ENCODE peak calls at places on chromosomes 4 and X, in six cellular contexts. C is stomach, G is heart right ventricle, H is kidney, S is SJSA1, D is astrocyte of the cerebellum. Y is an unnamed sample.

GRCh38 chr4:177566691-177567090 is 124.5 kb upstream of the AGA start:
- DNase-seq in C (no peak), D (no peak), G (no peak), H (no peak), S (no peak), Y (no peak)

GRCh38 chr4:128635141-128635911 is 174.2 kb upstream of the JADE1 start:
- DNase-seq in D (no peak), C (peak; percentile 97), H (no peak), S (no peak), G (peak; percentile 89), Y (no peak)

GRCh38 chr4:3302786-3303444 is 10.1 kb downstream of the RGS12 start:
- DNase-seq in H (peak; percentile 77), S (no peak), G (no peak), D (no peak), C (peak; percentile 22), Y (no peak)

GRCh38 chr4:122700178-122700725 is 32.3 kb upstream of the BBS12 start:
- DNase-seq in D (no peak), H (no peak), G (peak; percentile 64), C (no peak), S (no peak), Y (peak; percentile 45)

GRCh38 chrX:53435997-53436396 is 1.8 kb upstream of the HSD17B10 start:
- DNase-seq in G (peak; percentile 26), H (peak; percentile 75), C (peak; percentile 74), D (peak; percentile 57), S (peak; percentile 50), Y (no peak)

GRCh38 chrX:153780678-153781427 is at the start of gene SRPK3:
- DNase-seq in D (no peak), G (peak; percentile 42), S (no peak), C (no peak), H (peak; percentile 72), Y (no peak)

GRCh38 chr4:7630559-7631287 is 196.0 kb upstream of the PSAPL1 start:
- DNase-seq in D (peak; percentile 49), H (peak; percentile 23), S (peak; percentile 56), G (peak; percentile 74), C (no peak), Y (peak; percentile 66)

GRCh38 chr4:5874811-5875465 is 17.9 kb downstream of the CRMP1 start:
- DNase-seq in D (peak; percentile 66), C (no peak), H (no peak), S (no peak), G (no peak), Y (no peak)

GRCh38 chr4:2799444-2799911 is 6.6 kb downstream of the SH3BP2 start:
- DNase-seq in S (no peak), C (no peak), H (peak; percentile 76), G (peak; percentile 23), D (no peak), Y (no peak)

GRCh38 chr4:30001628-30002027 is 718.5 kb upstream of the PCDH7 start:
- DNase-seq in D (no peak), H (no peak), G (no peak), S (no peak), C (no peak), Y (no peak)

GRCh38 chr4:143356493-143356892 is 19.8 kb downstream of the GAB1 start:
- DNase-seq in G (no peak), S (no peak), H (no peak), D (no peak), C (no peak), Y (no peak)

GRCh38 chrX:131812847-131813825 is 210.0 kb upstream of the STK26 start:
- DNase-seq in D (peak; percentile 57), C (peak; percentile 76), H (peak; percentile 75), G (no peak), S (no peak), Y (no peak)

GRCh38 chr4:140052050-140052449 is 101.9 kb downstream of the MAML3 start:
- DNase-seq in D (no peak), H (no peak), G (peak; percentile 46), C (peak; percentile 60), S (no peak), Y (no peak)

GRCh38 chrX:31227250-31227649 is 155.4 kb upstream of the FTHL17 start:
- DNase-seq in D (no peak), S (no peak), H (no peak), G (no peak), C (no peak), Y (no peak)

GRCh38 chr4:39908284-39908683 is 69.4 kb downstream of the PDS5A start:
- DNase-seq in H (no peak), S (no peak), G (no peak), C (no peak), D (no peak), Y (no peak)

GRCh38 chr4:8167815-8168214 is 9.2 kb upstream of the ABLIM2 start:
- DNase-seq in H (no peak), S (no peak), C (no peak), G (no peak), D (no peak), Y (no peak)

GRCh38 chr4:47668810-47669408 is 169.0 kb downstream of the CORIN start:
- DNase-seq in C (no peak), S (no peak), G (no peak), D (peak; percentile 37), H (no peak), Y (no peak)

GRCh38 chrX:48890934-48891401 is 6.6 kb downstream of the TIMM17B start:
- DNase-seq in H (no peak), S (no peak), C (no peak), G (no peak), D (no peak), Y (no peak)

GRCh38 chrX:116204947-116205346 is 34.4 kb downstream of the AGTR2 start:
- DNase-seq in G (no peak), D (no peak), H (no peak), C (no peak), S (no peak), Y (no peak)

GRCh38 chr4:78129383-78130108 is 72.4 kb downstream of the FRAS1 start:
- DNase-seq in H (no peak), C (no peak), G (no peak), D (no peak), S (no peak), Y (no peak)

GRCh38 chr4:157221895-157222763 is 1.6 kb downstream of the GRIA2 start:
- DNase-seq in G (no peak), S (no peak), C (no peak), H (peak; percentile 41), D (no peak), Y (no peak)

GRCh38 chr4:85964298-85964697 is 395.6 kb downstream of the MAPK10 start:
- DNase-seq in G (no peak), S (no peak), H (no peak), D (no peak), C (no peak), Y (no peak)

GRCh38 chr4:2935762-2936743 is 27.2 kb downstream of the NOP14 start:
- DNase-seq in G (no peak), D (no peak), H (peak; percentile 45), C (peak; percentile 27), S (no peak), Y (no peak)

GRCh38 chr4:108165601-108166000 is 3.1 kb downstream of the LEF1 start:
- DNase-seq in S (no peak), G (no peak), C (no peak), D (no peak), H (no peak), Y (no peak)

GRCh38 chr4:108160741-108161352 is 7.9 kb downstream of the LEF1 start:
- DNase-seq in C (no peak), H (no peak), S (no peak), D (no peak), G (no peak), Y (no peak)

GRCh38 chr4:108166441-108167315 is 2.1 kb downstream of the LEF1 start:
- DNase-seq in G (no peak), S (peak; percentile 49), D (no peak), C (peak; percentile 54), H (peak; percentile 77), Y (no peak)

GRCh38 chr4:108166038-108166437 is 2.7 kb downstream of the LEF1 start:
- DNase-seq in G (no peak), H (no peak), C (no peak), D (no peak), S (no peak), Y (no peak)

GRCh38 chr4:108163352-108163751 is 5.4 kb downstream of the LEF1 start:
- DNase-seq in G (no peak), H (no peak), C (no peak), D (no peak), S (no peak), Y (no peak)
- H3K4me3 ChIP-seq in G (no peak overlapping the region), H (no peak overlapping the region), C (no peak overlapping the region), D (no peak overlapping the region), S (no peak overlapping the region), Y (no peak overlapping the region)

DNA sequence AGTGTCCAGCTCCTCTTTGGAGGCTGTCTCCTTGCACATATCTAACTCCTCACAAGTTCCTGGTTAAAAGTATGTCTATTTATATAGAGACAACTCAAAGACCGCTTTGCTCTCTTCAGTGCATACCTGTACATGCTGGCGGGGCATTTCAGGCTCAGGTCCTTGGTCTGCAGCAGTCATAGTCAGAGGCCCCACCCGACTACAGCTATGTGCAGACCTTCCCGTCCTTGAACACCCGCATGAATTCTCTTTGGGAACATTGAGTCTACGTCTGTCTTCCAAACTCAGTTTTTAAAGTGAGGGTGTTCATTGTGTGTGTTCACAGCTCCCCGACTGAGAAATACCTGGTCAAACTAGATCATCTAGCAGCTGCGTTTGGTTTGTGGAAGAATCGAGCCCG is 4.2 kb downstream of the BCOR start:
- DNase-seq in D (no peak), G (no peak), C (no peak), H (no peak), S (no peak), Y (no peak)
- H3K4me3 ChIP-seq in D (peak overlapping the region; percentile 45), G (no peak overlapping the region), C (peak overlapping the region; percentile 63), H (peak overlapping the region; percentile 66), S (peak overlapping the region; percentile 82), Y (peak overlapping the region; percentile 59)

DNA sequence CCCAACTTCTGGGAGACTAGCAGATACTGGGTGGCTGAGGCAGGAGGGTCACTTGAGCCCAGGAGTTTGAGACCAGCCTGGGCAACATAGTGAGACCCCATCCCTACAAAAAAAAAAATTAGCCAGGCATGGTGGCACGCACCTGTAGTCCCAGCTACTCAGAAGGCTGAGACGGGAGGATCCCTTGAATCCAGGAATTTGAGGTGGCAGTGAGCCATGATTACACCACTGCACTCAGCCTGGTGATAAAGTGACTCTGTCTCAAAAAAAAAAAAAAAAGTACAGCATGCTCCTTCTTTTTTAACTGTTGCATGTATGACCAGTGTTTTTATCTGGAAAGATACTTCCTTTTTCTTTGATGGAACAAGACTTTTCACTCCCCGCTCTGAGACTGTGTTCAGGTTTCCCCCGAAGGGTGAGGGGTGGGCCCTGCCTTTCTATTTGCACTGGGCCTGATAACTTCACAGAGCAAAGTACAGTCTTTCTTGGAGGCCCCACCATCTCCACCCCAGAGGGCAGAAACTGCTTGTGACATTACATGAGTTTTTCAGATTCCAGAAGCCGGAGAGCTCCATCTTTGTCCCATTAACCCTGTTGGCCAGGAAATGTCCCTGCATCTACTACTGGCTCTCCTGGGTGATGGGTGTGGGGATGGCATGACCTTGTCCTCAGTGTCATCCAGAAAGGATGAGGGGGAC is 35.2 kb downstream of the NYX start:
- DNase-seq in H (no peak), C (no peak), G (no peak), D (no peak), S (no peak), Y (no peak)
- H3K4me3 ChIP-seq in H (no peak overlapping the region), C (no peak overlapping the region), G (no peak overlapping the region), D (no peak overlapping the region), S (no peak overlapping the region), Y (no peak overlapping the region)

DNA sequence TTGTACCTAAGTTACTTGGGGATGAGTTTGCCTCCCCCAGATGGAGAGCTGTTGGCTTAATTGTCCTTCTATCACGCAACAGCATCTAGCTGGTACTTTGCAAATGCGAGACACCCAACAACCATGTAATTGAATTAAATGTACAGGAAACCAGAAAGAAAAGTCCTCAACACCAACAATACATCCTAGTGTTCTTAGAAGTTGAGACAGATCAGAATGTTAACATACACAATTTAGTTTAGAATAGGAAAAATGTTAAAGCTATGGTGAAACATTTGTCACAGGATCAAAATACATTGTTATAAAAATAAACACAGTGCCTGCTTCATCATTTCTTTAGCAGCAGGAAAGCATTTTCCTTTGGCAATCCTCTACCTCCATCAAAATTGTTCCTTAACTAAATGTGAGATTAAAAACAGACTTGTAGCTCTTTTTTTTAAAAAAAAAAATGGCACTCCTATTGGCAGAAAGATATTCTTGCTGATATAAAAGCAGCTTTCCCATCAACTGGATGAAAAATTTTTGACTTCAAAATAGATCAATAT is 163.1 kb upstream of the MID1 start:
- DNase-seq in C (no peak), H (no peak), D (no peak), S (no peak), G (no peak), Y (no peak)
- H3K4me3 ChIP-seq in C (no peak overlapping the region), H (no peak overlapping the region), D (no peak overlapping the region), S (no peak overlapping the region), G (no peak overlapping the region), Y (no peak overlapping the region)

Y was measured in skeletal muscle cell.